ENCODE peak calls at places on chromosomes 4 and X, in seven cellular contexts. N, Q, L, F, C, V and H are unnamed samples.
A peak's percentile ranks its signal among the peaks of the same experiment; 100 is the strongest.

GRCh38 chr4:8919651-8920288 is 48.1 kb upstream of the HMX1 start:
- DNase-seq in N (no peak), Q (no peak), L (no peak), F (no peak), C (no peak), V (no peak), H (no peak)

GRCh38 chrX:24339911-24340310 is 20.5 kb upstream of the SUPT20HL1 start:
- DNase-seq in N (no peak), Q (no peak), L (no peak), F (no peak), C (no peak), V (no peak), H (no peak)

GRCh38 chr4:118193421-118193820 is 159.1 kb downstream of the NDST3 start:
- DNase-seq in N (no peak), Q (no peak), L (no peak), F (no peak), C (no peak), V (no peak), H (no peak)

GRCh38 chr4:8434251-8435073 is 6.1 kb downstream of the ACOX3 start:
- DNase-seq in N (no peak), Q (no peak), L (no peak), F (no peak), C (no peak), V (no peak), H (no peak)

GRCh38 chrX:45164021-45164621 is 36.6 kb downstream of the DIPK2B start:
- DNase-seq in N (no peak), Q (no peak), L (no peak), F (no peak), C (no peak), V (no peak), H (no peak)

GRCh38 chr4:111689731-111690130 is 455.5 kb upstream of the FAM241A start:
- DNase-seq in N (no peak), Q (peak; percentile 21), L (no peak), F (no peak), C (no peak), V (no peak), H (no peak)

GRCh38 chr4:88965053-88965452 is 91.9 kb downstream of the FAM13A start:
- DNase-seq in N (no peak), Q (no peak), L (no peak), F (no peak), C (no peak), V (no peak), H (no peak)

GRCh38 chr4:60081839-60082238 is 1118.3 kb upstream of the ADGRL3 start:
- DNase-seq in N (no peak), Q (no peak), L (no peak), F (no peak), C (no peak), V (no peak), H (no peak)

GRCh38 chr4:23171971-23172370 is 479.2 kb downstream of the GBA3 start:
- DNase-seq in N (no peak), Q (peak; percentile 1), L (no peak), F (no peak), C (no peak), V (no peak), H (no peak)

GRCh38 chr4:31141141-31141811 is 421.1 kb downstream of the PCDH7 start:
- DNase-seq in N (no peak), Q (no peak), L (no peak), F (no peak), C (no peak), V (no peak), H (no peak)

GRCh38 chr4:75745192-75745591 is 20.8 kb downstream of the USO1 start:
- DNase-seq in N (no peak), Q (peak; percentile 78), L (no peak), F (no peak), C (peak; percentile 88), V (no peak), H (no peak)

GRCh38 chrX:134670241-134670811 is 12.1 kb upstream of the PLAC1 start:
- DNase-seq in N (no peak), Q (peak; percentile 64), L (no peak), F (no peak), C (peak; percentile 80), V (no peak), H (peak; percentile 64)

GRCh38 chr4:148978301-148978700 is 536.1 kb upstream of the NR3C2 start:
- DNase-seq in N (no peak), Q (no peak), L (no peak), F (no peak), C (no peak), V (no peak), H (no peak)

GRCh38 chr4:177220376-177220775 is 89.3 kb upstream of the NEIL3 start:
- DNase-seq in N (no peak), Q (peak; percentile 74), L (no peak), F (no peak), C (peak; percentile 20), V (no peak), H (no peak)

GRCh38 chrX:136064661-136065043 is 79.4 kb downstream of the SLC9A6 start:
- DNase-seq in N (no peak), Q (no peak), L (no peak), F (no peak), C (no peak), V (no peak), H (no peak)

GRCh38 chr4:184861047-184861446 is 35.3 kb upstream of the ACSL1 start:
- DNase-seq in N (no peak), Q (no peak), L (no peak), F (no peak), C (no peak), V (no peak), H (no peak)

GRCh38 chrX:151713859-151714258 is 2.0 kb upstream of the FATE1 start:
- DNase-seq in N (no peak), Q (no peak), L (peak; percentile 75), F (no peak), C (peak; percentile 8), V (peak; percentile 2), H (no peak)

GRCh38 chr4:165542476-165542875 is 163.7 kb downstream of the CPE start:
- DNase-seq in N (no peak), Q (no peak), L (no peak), F (no peak), C (no peak), V (no peak), H (no peak)

GRCh38 chrX:139739138-139739537 is 31.2 kb upstream of the MCF2 start:
- DNase-seq in N (peak; percentile 8), Q (peak; percentile 77), L (no peak), F (no peak), C (peak; percentile 80), V (no peak), H (no peak)

GRCh38 chr4:102438396-102438795 is 62.8 kb upstream of the NFKB1 start:
- DNase-seq in N (no peak), Q (peak; percentile 70), L (no peak), F (no peak), C (peak; percentile 45), V (no peak), H (no peak)

GRCh38 chr4:24980064-24980690 is 50.6 kb downstream of the LGI2 start:
- DNase-seq in N (peak; percentile 44), Q (peak; percentile 89), L (peak; percentile 89), F (peak; percentile 2), C (peak; percentile 49), V (peak; percentile 19), H (no peak)

GRCh38 chr4:52577285-52577968 is 81.7 kb downstream of the USP46 start:
- DNase-seq in N (peak; percentile 68), Q (peak; percentile 67), L (no peak), F (no peak), C (peak; percentile 67), V (no peak), H (no peak)

GRCh38 chr4:113020966-113021365 is 28.5 kb upstream of the ANK2 start:
- DNase-seq in N (no peak), Q (peak; percentile 12), L (no peak), F (no peak), C (no peak), V (no peak), H (no peak)

GRCh38 chr4:8771258-8771590 is 100.4 kb downstream of the HMX1 start:
- DNase-seq in N (no peak), Q (no peak), L (no peak), F (no peak), C (no peak), V (no peak), H (peak; percentile 34)

GRCh38 chr4:1338752-1339414 is 8.1 kb upstream of the UVSSA start:
- DNase-seq in N (no peak), Q (no peak), L (no peak), F (no peak), C (no peak), V (no peak), H (no peak)

GRCh38 chr4:59518005-59518823 is 1681.9 kb upstream of the ADGRL3 start:
- DNase-seq in N (no peak), Q (no peak), L (no peak), F (no peak), C (no peak), V (no peak), H (no peak)

GRCh38 chrX:9429767-9430166 is 35.1 kb upstream of the TBL1X start:
- DNase-seq in N (no peak), Q (no peak), L (no peak), F (no peak), C (no peak), V (no peak), H (no peak)

GRCh38 chrX:16839852-16840460 is 30.2 kb downstream of the RBBP7 start:
- DNase-seq in N (no peak), Q (peak; percentile 83), L (no peak), F (no peak), C (peak; percentile 76), V (no peak), H (no peak)

GRCh38 chr4:40251366-40251765 is 54.5 kb downstream of the RHOH start:
- DNase-seq in N (no peak), Q (peak; percentile 81), L (no peak), F (no peak), C (peak; percentile 91), V (no peak), H (no peak)

GRCh38 chr4:55554453-55555030 is 7.8 kb upstream of the CLOCK start:
- DNase-seq in N (no peak), Q (peak; percentile 74), L (peak; percentile 66), F (no peak), C (no peak), V (no peak), H (no peak)

GRCh38 chrX:110746014-110746413 is 49.6 kb downstream of the CHRDL1 start:
- DNase-seq in N (no peak), Q (no peak), L (no peak), F (no peak), C (no peak), V (no peak), H (no peak)

GRCh38 chr4:8829584-8829983 is 42.1 kb downstream of the HMX1 start:
- DNase-seq in N (no peak), Q (no peak), L (no peak), F (no peak), C (no peak), V (no peak), H (no peak)

GRCh38 chr4:165048170-165048569 is 5.5 kb upstream of the TRIM75 start:
- DNase-seq in N (no peak), Q (no peak), L (no peak), F (no peak), C (no peak), V (no peak), H (no peak)

GRCh38 chrX:21683910-21684309 is 25.8 kb upstream of the KLHL34 start:
- DNase-seq in N (peak; percentile 35), Q (peak; percentile 67), L (no peak), F (no peak), C (no peak), V (no peak), H (no peak)

GRCh38 chrX:72376124-72376523 is 70.4 kb upstream of the CITED1 start:
- DNase-seq in N (no peak), Q (no peak), L (no peak), F (no peak), C (no peak), V (no peak), H (no peak)

GRCh38 chr4:133062851-133063250 is 86.2 kb upstream of the PCDH10 start:
- DNase-seq in N (no peak), Q (no peak), L (no peak), F (no peak), C (no peak), V (no peak), H (no peak)

GRCh38 chr4:90546114-90546513 is 418.9 kb downstream of the CCSER1 start:
- DNase-seq in N (no peak), Q (no peak), L (no peak), F (no peak), C (peak; percentile 89), V (no peak), H (no peak)

GRCh38 chrX:10859353-10859752 is 239.0 kb upstream of the MID1 start:
- DNase-seq in N (no peak), Q (no peak), L (no peak), F (no peak), C (no peak), V (no peak), H (no peak)